ENCODE peak calls at places on chromosomes 16 and 17, in five cellular contexts. V is DMS 273 treated with DMSO at 0.1 percent for 48 hours; R is effector CD4-positive, alpha-beta T cell; Z is RPMI7951; E is stimulated activated CD4-positive, alpha-beta T cell treated with anti-CD3 and anti-CD28 coated beads, Interleukin-15, amount 100 ng/mL, for 1 hour. X is an unnamed sample.

GRCh38 chr17:28811594-28812135 is 30.9 kb downstream of the FAM222B start:
- DNase-seq in E (no peak), R (no peak), V (no peak), Z (peak; percentile 9), X (no peak)

GRCh38 chr17:30954046-30954805 is 16.6 kb upstream of the RNF135 start:
- DNase-seq in Z (no peak), R (no peak), V (no peak), E (no peak), X (no peak)

GRCh38 chr16:69535123-69536050 is 30.4 kb upstream of the NFAT5 start:
- DNase-seq in R (no peak), V (no peak), E (no peak), Z (peak; percentile 56), X (no peak)

GRCh38 chr16:89922477-89922883 is 662 bp upstream of the TUBB3 start:
- DNase-seq in Z (peak; percentile 96), R (no peak), E (no peak), V (no peak), X (peak; percentile 68)

GRCh38 chr17:81115749-81116464 is 49.4 kb upstream of the PVALEF start:
- DNase-seq in E (no peak), R (no peak), Z (no peak), V (no peak), X (no peak)

GRCh38 chr17:29567362-29568330 is 809 bp upstream of the ABHD15 start:
- DNase-seq in V (peak; percentile 53), R (peak; percentile 64), E (peak; percentile 60), Z (peak; percentile 58), X (peak; percentile 37)

GRCh38 chr17:82055965-82056728 is 4.4 kb downstream of the GPS1 start:
- DNase-seq in R (no peak), E (no peak), V (no peak), Z (no peak), X (no peak)

GRCh38 chr16:88634141-88634993 is 4.0 kb upstream of the IL17C start:
- DNase-seq in E (no peak), Z (peak; percentile 69), R (no peak), V (no peak), X (no peak)